ENCODE peak calls at places on chromosomes 1 and 21, in four cellular contexts. J is HCT116; D is CD4-positive, CD25-positive, alpha-beta regulatory T cell; Q is fibroblast of lung. N is an unnamed sample.

GRCh38 chr21:32653326-32653901 is 41.2 kb upstream of the CFAP298 start:
- DNase-seq in D (no peak), Q (peak; percentile 19), J (peak; percentile 15), N (no peak)

GRCh38 chr1:73782901-73783300 is 415.1 kb downstream of the LRRIQ3 start:
- DNase-seq in J (no peak), Q (no peak), D (no peak), N (no peak)

GRCh38 chr1:204941415-204942338 is 71.0 kb downstream of the NFASC start:
- DNase-seq in J (peak; percentile 34), D (no peak), Q (peak; percentile 47), N (peak; percentile 54)

GRCh38 chr21:31798842-31799691 is 67.1 kb upstream of the SCAF4 start:
- DNase-seq in Q (no peak), D (no peak), J (no peak), N (no peak)

GRCh38 chr1:219329606-219330005 is 155.9 kb downstream of the LYPLAL1 start:
- DNase-seq in Q (peak; percentile 46), J (no peak), D (no peak), N (no peak)

GRCh38 chr21:42429021-42429420 is 25.3 kb downstream of the UBASH3A start:
- DNase-seq in J (no peak), D (no peak), Q (no peak), N (no peak)

GRCh38 chr1:150259758-150260669 is 2.4 kb downstream of the CA14 start:
- DNase-seq in Q (no peak), J (no peak), D (no peak), N (no peak)

GRCh38 chr1:214823311-214824117 is 220.5 kb downstream of the CENPF start:
- DNase-seq in D (no peak), Q (no peak), J (no peak), N (no peak)

GRCh38 chr1:15702722-15703550 is 18.8 kb downstream of the PLEKHM2 start:
- DNase-seq in D (no peak), Q (no peak), J (no peak), N (peak; percentile 19)
- H3K4me3 ChIP-seq in D (no peak overlapping the region), Q (peak overlapping the region; percentile 19), J (no peak overlapping the region), N (no peak overlapping the region)

DNA sequence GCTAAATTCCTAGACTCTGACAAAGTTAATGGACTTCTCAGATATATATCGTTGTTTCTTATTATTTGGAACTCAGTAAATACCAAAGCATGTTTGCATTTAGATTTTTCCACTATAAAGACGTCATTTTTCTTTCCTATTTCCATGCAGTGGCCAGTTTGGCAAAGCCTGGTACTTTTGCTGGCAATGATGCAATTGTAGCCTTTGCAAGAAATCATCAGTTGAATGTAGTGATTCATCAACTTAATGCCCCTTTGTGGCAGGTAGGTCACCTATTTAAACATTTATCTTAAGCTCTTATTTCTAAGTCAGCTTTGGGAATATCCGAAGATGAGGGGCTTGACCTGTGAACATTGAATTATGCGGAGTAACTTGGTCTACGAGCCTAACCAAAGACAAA is 12.0 kb downstream of the OTUD3 start:
- DNase-seq in J (no peak), D (no peak), Q (peak; percentile 8), N (no peak)
- H3K27me3 ChIP-seq in J (no peaks in the 10 kb centered on the region), D (no peaks in the 10 kb centered on the region), Q (no peaks in the 10 kb centered on the region), N (no peaks in the 10 kb centered on the region)

GRCh38 chr1:212856755-212857154 is 1.3 kb upstream of the FLVCR1 start:
- DNase-seq in D (no peak), Q (no peak), J (no peak), N (no peak)
- H3K4me3 ChIP-seq in D (peak overlapping the region; percentile 93), Q (peak overlapping the region; percentile 78), J (peak overlapping the region; percentile 92), N (peak overlapping the region; percentile 71)

GRCh38 chr1:909861-910310 is 13.8 kb upstream of the SAMD11 start:
- DNase-seq in D (no peak), J (no peak), Q (no peak), N (no peak)
- H3K27me3 ChIP-seq in D (peaks cover 3% of the 10 kb centered on the region), J (peaks cover 3% of the 10 kb centered on the region), Q (peaks cover 2% of the 10 kb centered on the region), N (no peaks in the 10 kb centered on the region)

GRCh38 chr21:34606051-34606450 is 8.9 kb downstream of the RCAN1 start:
- DNase-seq in D (no peak), Q (no peak), J (no peak), N (no peak)
- H3K4me3 ChIP-seq in D (no peak overlapping the region), Q (no peak overlapping the region), J (no peak overlapping the region), N (no peak overlapping the region)

GRCh38 chr1:238088891-238089290 is 198.2 kb upstream of the ZP4 start:
- DNase-seq in J (no peak), D (no peak), Q (no peak), N (no peak)

GRCh38 chr1:238089615-238090014 is 198.9 kb upstream of the ZP4 start:
- DNase-seq in J (no peak), Q (no peak), D (no peak), N (no peak)
- H3K27me3 ChIP-seq in J (no peaks in the 10 kb centered on the region), Q (no peaks in the 10 kb centered on the region), D (no peaks in the 10 kb centered on the region), N (peaks cover 2% of the 10 kb centered on the region)

GRCh38 chr1:209785592-209785991 is 1.2 kb upstream of the C1orf74 start:
- DNase-seq in J (no peak), D (no peak), Q (no peak), N (no peak)

GRCh38 chr1:209780276-209780675 is 4.1 kb downstream of the C1orf74 start:
- DNase-seq in D (no peak), Q (no peak), J (no peak), N (no peak)

GRCh38 chr1:209784276-209785169 is at the start of gene C1orf74:
- DNase-seq in Q (peak; percentile 97), J (peak; percentile 93), D (peak; percentile 99), N (peak; percentile 99)

GRCh38 chr1:209787551-209787950 is 3.2 kb upstream of the C1orf74 start:
- DNase-seq in D (no peak), J (no peak), Q (no peak), N (peak; percentile 21)

DNA sequence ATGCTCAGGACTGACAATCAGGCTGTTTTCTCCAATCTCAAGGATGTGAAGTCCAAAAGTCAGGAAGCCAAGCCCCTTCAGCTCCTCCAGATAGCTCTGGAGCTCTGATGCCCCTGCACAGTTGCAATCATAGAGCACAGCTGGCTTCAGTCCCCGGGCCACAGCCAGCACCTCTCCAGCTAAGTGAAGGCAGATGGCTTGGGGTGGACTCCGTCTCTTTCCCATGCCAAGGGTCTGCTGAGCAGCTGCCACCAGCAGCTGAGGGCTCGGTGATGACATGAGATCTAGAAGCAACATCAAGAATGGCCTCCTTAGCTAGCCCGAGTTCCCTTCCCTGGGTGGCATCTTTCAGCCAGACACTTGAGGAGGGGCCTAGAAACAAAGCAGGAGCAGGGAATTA is 1.0 kb downstream of the C1orf74 start:
- DNase-seq in D (no peak), Q (no peak), J (no peak), N (no peak)
- H3K4me3 ChIP-seq in D (peak overlapping the region; percentile 81), Q (peak overlapping the region; percentile 98), J (peak overlapping the region; percentile 93), N (peak overlapping the region; percentile 83)